ENCODE peak calls at places on chromosomes 13 and 19, in ten cellular contexts. X is K562, N is mammary epithelial cell, F is neural progenitor cell, D is fibroblast of lung, G is stomach, S is left ventricle myocardium inferior, Y is tibial artery, J is heart left ventricle, E is heart right ventricle. L is an unnamed sample.

GRCh38 chr13:95596701-95597100 is 44.2 kb downstream of the CLDN10 start:
- DNase-seq in Y (no peak), G (no peak), N (no peak), J (no peak), E (no peak), X (no peak), S (no peak), F (no peak), D (peak), L (no peak)

GRCh38 chr19:3575260-3575741 is 2.6 kb downstream of the HMG20B start:
- DNase-seq in Y (no peak), F (peak), E (no peak), D (no peak), J (no peak), G (peak), N (no peak), S (no peak), X (peak), L (no peak)

GRCh38 chr19:1780272-1780957 is 27.1 kb downstream of the ONECUT3 start:
- DNase-seq in N (no peak), J (no peak), S (no peak), D (peak), G (no peak), X (peak), F (no peak), E (no peak), Y (no peak), L (no peak)

GRCh38 chr13:101522607-101523006 is 70.1 kb downstream of the ITGBL1 start:
- DNase-seq in J (no peak), D (no peak), G (no peak), X (no peak), N (no peak), E (no peak), Y (no peak), F (no peak), S (no peak), L (no peak)

GRCh38 chr13:31012285-31013024 is 80.0 kb downstream of the TEX26 start:
- DNase-seq in J (no peak), E (no peak), F (peak), X (no peak), D (no peak), G (no peak), N (no peak), S (no peak), Y (no peak), L (no peak)

GRCh38 chr13:92355213-92355612 is 871.4 kb upstream of the GPC6 start:
- DNase-seq in G (no peak), D (peak), Y (no peak), E (no peak), J (no peak), X (peak), N (no peak), S (no peak), F (peak), L (no peak)

GRCh38 chr19:55216461-55217198 is 7.3 kb upstream of the PTPRH start:
- DNase-seq in E (peak), J (peak), Y (peak), S (peak), N (peak), X (peak), F (peak), G (peak), D (peak), L (peak)

GRCh38 chr19:9531933-9532332 is 6.5 kb downstream of the ZNF426 start:
- DNase-seq in F (no peak), D (peak), G (no peak), E (no peak), J (no peak), S (no peak), X (no peak), Y (no peak), N (peak), L (no peak)

GRCh38 chr13:73069206-73069815 is 10.5 kb downstream of the KLF5 start:
- DNase-seq in N (no peak), F (no peak), J (no peak), D (peak), X (no peak), Y (no peak), E (no peak), G (no peak), S (no peak), L (no peak)

GRCh38 chr19:44367024-44367423 is 10.5 kb upstream of the ZNF112 start:
- DNase-seq in J (no peak), S (no peak), D (peak), E (no peak), N (no peak), X (peak), G (no peak), Y (no peak), F (no peak), L (no peak)

GRCh38 chr19:57280913-57281425 is 684 bp downstream of the ZNF460 start:
- DNase-seq in E (no peak), Y (no peak), X (peak), D (peak), G (no peak), S (no peak), J (no peak), F (no peak), N (peak), L (peak)

GRCh38 chr19:13796301-13797057 is 1.2 kb downstream of the ZSWIM4 start:
- DNase-seq in X (no peak), Y (peak), F (peak), D (peak), J (peak), E (peak), N (peak), S (peak), G (peak), L (no peak)

GRCh38 chr19:46955114-46955812 is 64.4 kb upstream of the NPAS1 start:
- DNase-seq in Y (no peak), F (no peak), S (no peak), E (no peak), N (no peak), X (peak), G (no peak), D (peak), J (no peak), L (peak)

GRCh38 chr19:11346104-11346940 is at the start of the genes CCDC159 and TMEM205:
- DNase-seq in J (peak), X (peak), D (peak), G (peak), N (peak), Y (peak), S (peak), E (peak), F (peak), L (peak)

GRCh38 chr19:980133-980998 is 3.8 kb upstream of the WDR18 start:
- DNase-seq in E (peak), F (peak), J (no peak), X (peak), G (no peak), Y (no peak), S (no peak), D (no peak), N (no peak), L (no peak)

GRCh38 chr13:70960841-70961443 is 852.7 kb upstream of the KLHL1 start:
- DNase-seq in X (no peak), J (no peak), S (no peak), E (no peak), G (no peak), F (peak), N (peak), D (peak), Y (no peak), L (no peak)

GRCh38 chr19:29666634-29667389 is 1.6 kb downstream of the PLEKHF1 start:
- DNase-seq in E (peak), F (peak), Y (peak), J (peak), G (peak), D (peak), S (peak), N (peak), X (peak), L (no peak)

GRCh38 chr19:57664269-57665127 is 4.2 kb upstream of the ZSCAN4 start:
- DNase-seq in J (peak), D (peak), X (peak), S (peak), Y (no peak), F (peak), N (peak), G (peak), E (peak), L (no peak)

GRCh38 chr19:55494172-55494761 is 6.0 kb downstream of the SSC5D start:
- DNase-seq in E (peak), Y (peak), S (peak), D (peak), G (no peak), N (no peak), F (no peak), J (no peak), X (peak), L (no peak)

GRCh38 chr13:30615851-30616311 is 1.8 kb upstream of the USPL1 start:
- DNase-seq in S (no peak), F (no peak), G (no peak), X (peak), J (no peak), Y (no peak), N (peak), D (peak), E (no peak), L (no peak)

DNA sequence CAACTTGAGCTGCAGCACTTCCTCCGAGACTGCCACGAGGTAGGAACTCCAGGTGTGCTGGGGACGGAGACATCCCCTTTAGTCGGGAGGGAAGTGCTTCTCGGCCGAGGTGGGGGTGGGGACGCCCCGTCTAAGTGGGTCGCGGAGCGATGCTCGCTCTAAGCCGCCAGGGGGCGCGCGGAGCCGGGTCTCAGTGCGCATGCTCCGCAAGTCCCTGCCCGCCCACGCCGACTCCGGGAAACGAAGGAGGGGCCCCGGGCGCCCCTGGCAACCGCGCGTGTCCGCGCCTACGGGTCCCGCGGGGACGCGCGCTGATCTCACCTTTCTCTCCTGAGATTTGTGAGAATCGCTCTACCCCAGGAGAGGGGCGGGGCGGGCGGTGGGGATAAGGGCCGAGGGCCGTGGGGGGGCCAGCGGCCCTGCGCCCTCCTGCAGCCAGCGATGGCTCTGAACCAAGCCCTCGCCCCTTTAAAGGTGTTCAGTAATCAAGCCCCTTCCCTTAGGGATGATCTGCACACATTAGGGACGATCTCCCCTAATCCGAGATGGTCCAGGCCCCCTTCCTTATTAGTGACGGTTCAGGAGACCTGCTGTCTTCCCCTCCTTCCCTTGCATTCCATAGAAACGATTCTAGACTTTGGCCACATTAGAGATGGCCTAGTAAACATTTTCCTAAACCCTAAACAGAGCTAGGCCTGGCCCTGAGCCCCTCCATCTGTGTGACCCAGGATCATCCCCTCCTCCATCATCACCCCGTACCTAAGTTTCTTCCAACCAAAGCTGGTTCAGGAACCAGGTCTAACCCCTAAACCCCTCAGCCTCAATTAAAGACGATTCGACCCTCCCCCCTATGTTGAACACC is 47.3 kb upstream of the SHKBP1 start:
- DNase-seq in J (peak), Y (peak), D (peak), E (peak), N (peak), S (peak), X (peak), G (peak), F (peak), L (peak)
- H3K27ac ChIP-seq in J (no peak), Y (no peak), D (no peak), E (no peak), N (no peak), S (no peak), X (no peak), G (peak), F (no peak), L (no peak)

DNA sequence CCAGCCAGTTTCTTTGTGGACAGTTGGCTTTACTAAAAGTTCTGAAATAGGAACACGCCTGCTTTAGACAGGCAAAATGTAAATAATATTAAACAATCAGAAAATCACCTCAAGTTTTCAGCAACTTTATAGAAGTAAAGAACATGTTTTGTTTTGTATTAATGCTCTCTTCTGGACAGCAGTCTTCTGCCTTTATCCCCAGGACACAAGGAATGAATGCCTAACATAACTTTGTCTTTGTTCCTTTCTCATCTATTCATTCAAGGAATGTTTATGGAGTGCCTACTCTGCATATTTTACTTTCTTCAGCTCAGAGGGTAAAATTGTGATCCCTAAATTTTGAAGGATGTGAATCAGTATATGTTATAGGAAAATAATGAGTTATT is 325.4 kb downstream of the FOXO1 start:
- DNase-seq in D (peak), F (peak), Y (no peak), N (no peak), S (no peak), X (no peak), G (no peak), J (no peak), E (no peak), L (no peak)
- H3K27ac ChIP-seq in D (no peak), F (peak), Y (no peak), N (no peak), S (no peak), X (no peak), G (no peak), J (no peak), E (no peak), L (no peak)

GRCh38 chr13:32901994-32902780 is 114.0 kb upstream of the KL start:
- DNase-seq in E (no peak), D (peak), J (no peak), F (no peak), Y (peak), S (no peak), N (no peak), G (no peak), X (no peak), L (no peak)
- H3K27ac ChIP-seq in E (peak), D (peak), J (peak), F (no peak), Y (peak), S (peak), N (no peak), G (peak), X (no peak), L (no peak)

DNA sequence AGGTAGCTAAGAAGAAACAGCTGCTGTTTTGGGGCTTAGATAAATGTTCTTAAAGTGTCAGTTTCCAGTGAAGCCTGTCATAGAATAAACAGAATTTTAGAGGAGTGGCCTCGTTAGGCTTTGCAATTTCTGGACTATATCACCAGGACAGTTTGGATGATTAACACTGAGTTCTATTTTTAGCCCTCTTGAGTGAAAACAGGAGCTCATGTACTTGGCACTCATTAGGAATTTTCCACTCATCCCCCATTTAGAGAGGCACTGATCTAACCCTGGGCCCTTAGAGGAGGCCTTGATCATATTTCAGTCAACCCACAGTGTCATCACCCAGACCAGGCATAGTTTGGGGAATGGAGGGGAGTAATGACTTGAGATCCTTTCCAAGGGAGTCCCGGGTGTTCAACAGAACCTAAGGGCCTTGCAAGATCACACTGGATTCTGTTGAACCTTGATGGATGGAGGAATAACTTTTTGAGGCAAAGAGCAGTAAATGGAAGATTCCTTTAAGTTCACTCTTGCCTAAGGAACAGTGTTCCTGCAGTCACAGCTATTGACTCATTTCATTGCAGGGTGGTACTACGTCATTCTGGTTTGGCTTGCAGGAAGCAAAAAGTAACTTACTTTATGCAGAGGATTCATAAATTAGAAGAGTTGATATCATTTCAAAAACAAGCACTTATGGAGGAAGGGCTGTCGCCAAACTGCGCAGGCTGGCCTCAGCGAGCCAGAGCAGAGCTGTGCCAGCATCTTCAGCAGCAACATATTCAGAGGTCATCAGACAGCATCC is 160.2 kb downstream of the SLC7A1 start:
- DNase-seq in S (no peak), D (peak), X (no peak), G (no peak), E (peak), J (no peak), F (no peak), Y (no peak), N (peak), L (no peak)
- H3K27ac ChIP-seq in S (peak), D (peak), X (no peak), G (no peak), E (peak), J (peak), F (no peak), Y (peak), N (no peak), L (no peak)

L was measured in effector memory CD4-positive, alpha-beta T cell.